ENCODE peak calls at places on chromosome 22, in seven cellular contexts. One of them, this sample, is unnamed.

GRCh38 chr22:34414467-34415440 is 494.5 kb upstream of the LARGE1 start:
- DNase-seq in GM23338: peak; percentile 98
- DNase-seq in hepatocyte: peak; percentile 92
- DNase-seq in fibroblast of lung: no peak
- DNase-seq in GM23248: peak; percentile 3
- DNase-seq in PC-9: peak; percentile 67
- DNase-seq in mammary epithelial cell: peak; percentile 73
- DNase-seq in this sample: peak; percentile 6

GRCh38 chr22:30027791-30028190 is 52.5 kb upstream of the HORMAD2 start:
- DNase-seq in GM23338: no peak
- DNase-seq in hepatocyte: no peak
- DNase-seq in fibroblast of lung: no peak
- DNase-seq in GM23248: no peak
- DNase-seq in PC-9: no peak
- DNase-seq in mammary epithelial cell: no peak
- DNase-seq in this sample: no peak

GRCh38 chr22:38177044-38177443 is 4.6 kb downstream of the PLA2G6 start:
- DNase-seq in GM23338: no peak
- DNase-seq in hepatocyte: no peak
- DNase-seq in fibroblast of lung: no peak
- DNase-seq in GM23248: no peak
- DNase-seq in PC-9: no peak
- DNase-seq in mammary epithelial cell: no peak
- DNase-seq in this sample: no peak

GRCh38 chr22:43293661-43294392 is 49.3 kb downstream of the SCUBE1 start:
- DNase-seq in GM23338: no peak
- DNase-seq in hepatocyte: peak; percentile 93
- DNase-seq in fibroblast of lung: peak; percentile 85
- DNase-seq in GM23248: peak; percentile 74
- DNase-seq in PC-9: peak; percentile 83
- DNase-seq in mammary epithelial cell: no peak
- DNase-seq in this sample: no peak

GRCh38 chr22:47168900-47169800 is 406.7 kb downstream of the TBC1D22A start:
- DNase-seq in GM23338: peak; percentile 53
- DNase-seq in hepatocyte: no peak
- DNase-seq in fibroblast of lung: no peak
- DNase-seq in GM23248: peak; percentile 26
- DNase-seq in PC-9: no peak
- DNase-seq in mammary epithelial cell: no peak
- DNase-seq in this sample: no peak

GRCh38 chr22:48053973-48054372 is 1291.5 kb downstream of the TBC1D22A start:
- DNase-seq in GM23338: no peak
- DNase-seq in hepatocyte: no peak
- DNase-seq in fibroblast of lung: no peak
- DNase-seq in GM23248: no peak
- DNase-seq in PC-9: no peak
- DNase-seq in mammary epithelial cell: no peak
- DNase-seq in this sample: no peak

GRCh38 chr22:50546326-50547230 is 879 bp downstream of the KLHDC7B start:
- DNase-seq in GM23338: no peak
- DNase-seq in hepatocyte: no peak
- DNase-seq in fibroblast of lung: no peak
- DNase-seq in GM23248: no peak
- DNase-seq in PC-9: peak; percentile 23
- DNase-seq in mammary epithelial cell: no peak
- DNase-seq in this sample: no peak

GRCh38 chr22:27597703-27598444 is 203.7 kb downstream of the MN1 start:
- DNase-seq in GM23338: no peak
- DNase-seq in hepatocyte: no peak
- DNase-seq in fibroblast of lung: peak; percentile 12
- DNase-seq in GM23248: peak; percentile 20
- DNase-seq in PC-9: peak; percentile 10
- DNase-seq in mammary epithelial cell: peak; percentile 28
- DNase-seq in this sample: no peak

GRCh38 chr22:44249376-44250147 is 63.2 kb downstream of the SHISAL1 start:
- DNase-seq in GM23338: no peak
- DNase-seq in hepatocyte: no peak
- DNase-seq in fibroblast of lung: no peak
- DNase-seq in GM23248: no peak
- DNase-seq in PC-9: no peak
- DNase-seq in mammary epithelial cell: no peak
- DNase-seq in this sample: no peak

GRCh38 chr22:29700949-29701927 is 18.6 kb upstream of the CABP7 start:
- DNase-seq in GM23338: peak; percentile 77
- DNase-seq in hepatocyte: peak; percentile 57
- DNase-seq in fibroblast of lung: no peak
- DNase-seq in GM23248: peak; percentile 25
- DNase-seq in PC-9: peak; percentile 60
- DNase-seq in mammary epithelial cell: no peak
- DNase-seq in this sample: peak; percentile 23

GRCh38 chr22:48236261-48236660 is 1473.8 kb downstream of the TBC1D22A start:
- DNase-seq in GM23338: no peak
- DNase-seq in hepatocyte: no peak
- DNase-seq in fibroblast of lung: no peak
- DNase-seq in GM23248: no peak
- DNase-seq in PC-9: no peak
- DNase-seq in mammary epithelial cell: no peak
- DNase-seq in this sample: no peak

GRCh38 chr22:29343313-29343805 is 27.9 kb upstream of the RASL10A start:
- DNase-seq in GM23338: no peak
- DNase-seq in hepatocyte: no peak
- DNase-seq in fibroblast of lung: peak; percentile 24
- DNase-seq in GM23248: peak; percentile 29
- DNase-seq in PC-9: peak; percentile 54
- DNase-seq in mammary epithelial cell: no peak
- DNase-seq in this sample: peak; percentile 79

GRCh38 chr22:41775976-41776375 is 24.5 kb upstream of the CCDC134 start:
- DNase-seq in GM23338: no peak
- DNase-seq in hepatocyte: no peak
- DNase-seq in fibroblast of lung: no peak
- DNase-seq in GM23248: no peak
- DNase-seq in PC-9: peak; percentile 9
- DNase-seq in mammary epithelial cell: no peak
- DNase-seq in this sample: no peak

GRCh38 chr22:29503811-29504372 is 23.9 kb downstream of the NEFH start:
- DNase-seq in GM23338: no peak
- DNase-seq in hepatocyte: peak; percentile 71
- DNase-seq in fibroblast of lung: peak; percentile 79
- DNase-seq in GM23248: peak; percentile 82
- DNase-seq in PC-9: no peak
- DNase-seq in mammary epithelial cell: no peak
- DNase-seq in this sample: peak; percentile 60

GRCh38 chr22:50274311-50274710 is 4.1 kb upstream of the MAPK11 start:
- DNase-seq in GM23338: peak; percentile 60
- DNase-seq in hepatocyte: peak; percentile 79
- DNase-seq in fibroblast of lung: peak; percentile 74
- DNase-seq in GM23248: peak; percentile 71
- DNase-seq in PC-9: peak; percentile 58
- DNase-seq in mammary epithelial cell: no peak
- DNase-seq in this sample: no peak

GRCh38 chr22:35883028-35883620 is 145.5 kb downstream of the RBFOX2 start:
- DNase-seq in GM23338: peak; percentile 33
- DNase-seq in hepatocyte: no peak
- DNase-seq in fibroblast of lung: peak; percentile 27
- DNase-seq in GM23248: peak; percentile 71
- DNase-seq in PC-9: peak; percentile 32
- DNase-seq in mammary epithelial cell: peak; percentile 68
- DNase-seq in this sample: peak; percentile 64

GRCh38 chr22:42375982-42376381 is 56.2 kb downstream of the NFAM1 start:
- DNase-seq in GM23338: no peak
- DNase-seq in hepatocyte: no peak
- DNase-seq in fibroblast of lung: no peak
- DNase-seq in GM23248: no peak
- DNase-seq in PC-9: no peak
- DNase-seq in mammary epithelial cell: no peak
- DNase-seq in this sample: no peak

GRCh38 chr22:48941903-48942625 is 885.6 kb downstream of the BRD1 start:
- DNase-seq in GM23338: no peak
- DNase-seq in hepatocyte: no peak
- DNase-seq in fibroblast of lung: no peak
- DNase-seq in GM23248: no peak
- DNase-seq in PC-9: no peak
- DNase-seq in mammary epithelial cell: no peak
- DNase-seq in this sample: no peak

GRCh38 chr22:30191049-30191701 is 55.4 kb downstream of the LIF start:
- DNase-seq in GM23338: no peak
- DNase-seq in hepatocyte: peak; percentile 38
- DNase-seq in fibroblast of lung: no peak
- DNase-seq in GM23248: peak; percentile 12
- DNase-seq in PC-9: no peak
- DNase-seq in mammary epithelial cell: no peak
- DNase-seq in this sample: peak; percentile 56

GRCh38 chr22:30286813-30287625 is 2.3 kb downstream of the CASTOR1 start:
- DNase-seq in GM23338: peak; percentile 85
- DNase-seq in hepatocyte: peak; percentile 74
- DNase-seq in fibroblast of lung: peak; percentile 38
- DNase-seq in GM23248: peak; percentile 47
- DNase-seq in PC-9: peak; percentile 80
- DNase-seq in mammary epithelial cell: peak; percentile 38
- DNase-seq in this sample: no peak

GRCh38 chr22:17786435-17787158 is 12.3 kb upstream of the BID start:
- DNase-seq in GM23338: peak; percentile 57
- DNase-seq in hepatocyte: peak; percentile 68
- DNase-seq in fibroblast of lung: peak; percentile 34
- DNase-seq in GM23248: peak; percentile 60
- DNase-seq in PC-9: no peak
- DNase-seq in mammary epithelial cell: peak; percentile 30
- DNase-seq in this sample: peak; percentile 12

GRCh38 chr22:41367039-41367679 is 14.6 kb upstream of the TEF start:
- DNase-seq in GM23338: peak; percentile 58
- DNase-seq in hepatocyte: peak; percentile 93
- DNase-seq in fibroblast of lung: peak; percentile 96
- DNase-seq in GM23248: peak; percentile 93
- DNase-seq in PC-9: peak; percentile 98
- DNase-seq in mammary epithelial cell: peak; percentile 94
- DNase-seq in this sample: peak; percentile 91

GRCh38 chr22:29253561-29254282 is 14.1 kb downstream of the RHBDD3 start:
- DNase-seq in GM23338: peak; percentile 49
- DNase-seq in hepatocyte: no peak
- DNase-seq in fibroblast of lung: no peak
- DNase-seq in GM23248: no peak
- DNase-seq in PC-9: no peak
- DNase-seq in mammary epithelial cell: no peak
- DNase-seq in this sample: no peak

DNA sequence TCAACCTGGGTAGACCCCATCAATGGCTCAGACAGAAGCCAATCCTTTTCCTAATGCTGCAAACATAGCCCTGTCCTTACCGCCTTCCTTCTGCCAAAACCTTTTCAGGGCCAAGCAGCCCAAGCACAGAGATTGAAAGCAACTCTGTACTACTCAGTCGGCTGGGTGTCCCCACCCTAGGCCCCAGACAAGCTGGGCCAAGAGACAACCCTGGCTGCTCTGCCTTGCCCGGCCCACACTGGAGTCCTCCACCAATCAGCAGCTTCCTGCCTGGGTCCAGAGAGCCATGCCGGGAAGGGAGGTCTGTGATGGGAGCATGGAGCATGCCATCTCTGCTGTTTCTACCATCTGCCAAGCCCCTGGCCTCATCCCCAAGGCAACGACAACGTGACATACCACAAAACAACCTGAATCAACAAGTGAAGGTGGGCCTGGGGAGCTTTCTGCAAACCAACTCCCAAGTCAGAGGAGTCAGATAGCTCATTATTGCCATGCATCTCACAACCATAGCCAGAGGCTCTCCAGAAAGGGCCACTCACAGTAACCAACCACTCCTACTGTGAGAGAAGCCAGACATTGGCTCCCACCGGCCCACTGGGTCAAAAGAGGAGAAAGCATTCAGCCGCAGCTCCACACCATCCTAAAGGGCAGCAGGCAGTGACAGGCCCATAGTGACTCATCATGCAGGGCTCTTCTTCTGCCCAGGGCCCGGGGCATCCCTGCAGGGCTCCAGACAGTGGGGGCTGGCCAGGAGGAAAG is 18.2 kb downstream of the PATZ1 start:
- DNase-seq in GM23338: no peak
- DNase-seq in hepatocyte: no peak
- DNase-seq in fibroblast of lung: no peak
- DNase-seq in GM23248: no peak
- DNase-seq in PC-9: peak; percentile 11
- DNase-seq in mammary epithelial cell: peak; percentile 61
- DNase-seq in this sample: no peak
- H3K27ac ChIP-seq in GM23338: no peak overlapping the region
- H3K27ac ChIP-seq in hepatocyte: no peak overlapping the region
- H3K27ac ChIP-seq in fibroblast of lung: no peak overlapping the region
- H3K27ac ChIP-seq in GM23248: no peak overlapping the region
- H3K27ac ChIP-seq in PC-9: no peak overlapping the region
- H3K27ac ChIP-seq in mammary epithelial cell: no peak overlapping the region
- H3K27ac ChIP-seq in this sample: no peak overlapping the region

GRCh38 chr22:40212126-40212525 is 34.4 kb downstream of the TNRC6B start:
- DNase-seq in GM23338: no peak
- DNase-seq in hepatocyte: no peak
- DNase-seq in fibroblast of lung: peak; percentile 57
- DNase-seq in GM23248: peak; percentile 7
- DNase-seq in PC-9: no peak
- DNase-seq in mammary epithelial cell: no peak
- DNase-seq in this sample: no peak
- H3K4me1 ChIP-seq in GM23338: peaks cover 78% of the 10 kb centered on the region
- H3K4me1 ChIP-seq in hepatocyte: peaks cover 11% of the 10 kb centered on the region
- H3K4me1 ChIP-seq in fibroblast of lung: no peaks in the 10 kb centered on the region
- H3K4me1 ChIP-seq in GM23248: no peaks in the 10 kb centered on the region
- H3K4me1 ChIP-seq in PC-9: no peaks in the 10 kb centered on the region
- H3K4me1 ChIP-seq in mammary epithelial cell: peaks cover 7% of the 10 kb centered on the region
- H3K4me1 ChIP-seq in this sample: no peaks in the 10 kb centered on the region

GRCh38 chr22:23777776-23778575 is 5.3 kb downstream of the MMP11 start:
- DNase-seq in GM23338: no peak
- DNase-seq in hepatocyte: no peak
- DNase-seq in fibroblast of lung: no peak
- DNase-seq in GM23248: no peak
- DNase-seq in PC-9: no peak
- DNase-seq in mammary epithelial cell: no peak
- DNase-seq in this sample: no peak
- TF ChIP-seq EZH2 in GM23338: no peak
- TF ChIP-seq EZH2 in hepatocyte: no peak
- TF ChIP-seq EZH2 in fibroblast of lung: no peak
- TF ChIP-seq EZH2 in GM23248: no peak
- TF ChIP-seq EZH2 in PC-9: no peak
- TF ChIP-seq EZH2 in mammary epithelial cell: no peak
- TF ChIP-seq EZH2 in this sample: no peak

DNA sequence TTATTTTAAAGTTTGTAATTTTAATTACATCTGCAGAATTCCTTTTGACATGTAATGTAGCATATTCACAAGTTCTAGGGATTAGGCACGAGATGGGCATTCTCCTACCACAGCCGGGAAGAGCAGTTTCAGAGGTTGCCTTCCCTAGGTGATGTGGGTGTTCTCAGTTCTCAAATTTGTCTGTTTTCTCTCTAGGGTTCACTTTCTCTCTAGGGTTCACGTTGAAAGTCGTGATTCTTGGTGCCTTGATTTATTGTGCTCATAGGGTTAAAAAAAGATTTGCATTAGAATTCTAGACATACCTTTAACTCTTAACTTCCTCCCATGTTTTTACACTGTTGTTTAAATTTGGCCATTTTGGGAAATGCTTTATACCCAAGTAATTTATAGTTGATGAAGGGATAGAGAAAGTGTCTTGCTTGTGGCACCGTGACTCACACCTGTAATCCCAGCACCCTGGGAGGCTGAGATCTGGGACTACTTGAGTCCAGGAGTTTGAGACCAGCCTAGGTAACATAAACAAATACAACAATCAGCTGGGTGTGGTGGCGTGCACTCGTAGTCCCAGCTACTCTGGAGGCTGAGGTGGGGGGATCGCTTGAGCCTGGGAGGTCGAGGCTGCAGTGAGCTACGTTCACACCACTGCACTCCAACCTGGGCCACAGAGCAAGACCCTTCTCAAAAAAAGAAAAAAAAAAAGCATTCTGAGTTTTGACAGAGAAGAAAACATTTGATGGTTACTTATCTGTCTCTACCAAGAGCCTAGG is 3.6 kb downstream of the MED15 start:
- DNase-seq in GM23338: no peak
- DNase-seq in hepatocyte: no peak
- DNase-seq in fibroblast of lung: no peak
- DNase-seq in GM23248: peak; percentile 20
- DNase-seq in PC-9: no peak
- DNase-seq in mammary epithelial cell: no peak
- DNase-seq in this sample: no peak
- H3K27ac ChIP-seq in GM23338: peak overlapping the region; percentile 55
- H3K27ac ChIP-seq in hepatocyte: peak overlapping the region; percentile 80
- H3K27ac ChIP-seq in fibroblast of lung: peak overlapping the region; percentile 49
- H3K27ac ChIP-seq in GM23248: peak overlapping the region; percentile 99
- H3K27ac ChIP-seq in PC-9: peak overlapping the region; percentile 98
- H3K27ac ChIP-seq in mammary epithelial cell: peak overlapping the region; percentile 87
- H3K27ac ChIP-seq in this sample: peak overlapping the region; percentile 39